ENCODE peak calls at places on chromosomes 1 and 21, in seven cellular contexts. C is H9, Z is neuronal stem cell, V is H1, H is trophoblast cell, B is mesendoderm, G is mesenchymal stem cell. K is an unnamed sample.

GRCh38 chr21:14686466-14687276 is 140.6 kb upstream of the SAMSN1 start:
- DNase-seq in V (no peak), C (no peak), H (peak; percentile 19), G (no peak), B (no peak), Z (no peak), K (no peak)

GRCh38 chr1:18597159-18598042 is 33.2 kb upstream of the PAX7 start:
- DNase-seq in Z (peak; percentile 61), H (peak; percentile 8), V (peak; percentile 15), B (peak; percentile 53), C (peak; percentile 83), G (peak; percentile 26), K (peak; percentile 25)

GRCh38 chr21:38903578-38904193 is 98.0 kb downstream of the ETS2 start:
- DNase-seq in G (no peak), Z (no peak), V (no peak), B (no peak), C (no peak), H (peak; percentile 26), K (no peak)

GRCh38 chr1:34926894-34927293 is 2.6 kb downstream of the DLGAP3 start:
- DNase-seq in C (peak; percentile 58), G (no peak), B (peak; percentile 21), Z (no peak), V (no peak), H (no peak), K (no peak)

GRCh38 chr1:61055110-61055614 is 27.2 kb upstream of the NFIA start:
- DNase-seq in C (no peak), Z (no peak), B (no peak), V (no peak), H (no peak), G (peak; percentile 22), K (peak; percentile 14)

GRCh38 chr1:207822124-207822601 is 70.3 kb downstream of the CD46 start:
- DNase-seq in H (no peak), Z (no peak), B (no peak), V (no peak), G (no peak), C (no peak), K (no peak)

GRCh38 chr1:230891984-230892383 is 23.7 kb upstream of the C1orf198 start:
- DNase-seq in Z (no peak), V (no peak), H (no peak), B (peak; percentile 16), G (no peak), C (no peak), K (no peak)

GRCh38 chr1:48876221-48876785 is 99.6 kb upstream of the BEND5 start:
- DNase-seq in Z (no peak), B (no peak), V (no peak), H (no peak), G (peak; percentile 34), C (no peak), K (no peak)

GRCh38 chr1:214581785-214582184 is 21.2 kb upstream of the CENPF start:
- DNase-seq in B (peak; percentile 63), H (no peak), Z (no peak), V (no peak), C (no peak), G (peak; percentile 56), K (peak; percentile 91)

GRCh38 chr1:26721669-26722355 is 26.0 kb downstream of the ARID1A start:
- DNase-seq in Z (no peak), V (no peak), B (no peak), G (no peak), C (no peak), H (no peak), K (no peak)

GRCh38 chr1:192311281-192311680 is 5.5 kb upstream of the RGS21 start:
- DNase-seq in B (peak; percentile 11), C (no peak), H (peak; percentile 2), G (peak; percentile 61), V (no peak), Z (no peak), K (peak; percentile 80)

GRCh38 chr1:109775408-109775807 is 11.7 kb upstream of the EPS8L3 start:
- DNase-seq in G (no peak), C (no peak), V (no peak), H (no peak), Z (no peak), B (no peak), K (peak; percentile 21)

GRCh38 chr1:11434506-11434905 is 44.4 kb upstream of the DISP3 start:
- DNase-seq in H (no peak), C (no peak), B (no peak), V (no peak), Z (no peak), G (no peak), K (no peak)

GRCh38 chr1:241640867-241641542 is 836 bp upstream of the CHML start:
- DNase-seq in B (no peak), H (peak; percentile 80), V (no peak), Z (no peak), C (no peak), G (peak; percentile 58), K (no peak)

GRCh38 chr1:187010571-187011309 is 182.0 kb downstream of the PLA2G4A start:
- DNase-seq in B (no peak), Z (no peak), H (no peak), V (no peak), C (no peak), G (no peak), K (peak; percentile 24)

GRCh38 chr1:174726167-174726879 is 273.4 kb upstream of the CACYBP start:
- DNase-seq in Z (no peak), H (no peak), C (no peak), G (peak; percentile 35), B (peak; percentile 31), V (no peak), K (peak; percentile 55)

GRCh38 chr1:174720618-174721017 is 272.9 kb downstream of the GPR52 start:
- DNase-seq in H (no peak), V (no peak), B (no peak), C (no peak), Z (no peak), G (no peak), K (no peak)

GRCh38 chr1:174721246-174721645 is 273.5 kb downstream of the GPR52 start:
- DNase-seq in C (no peak), Z (no peak), G (no peak), B (no peak), V (no peak), H (no peak), K (no peak)

GRCh38 chr1:174726880-174727585 is 272.7 kb upstream of the CACYBP start:
- DNase-seq in V (no peak), H (no peak), C (no peak), Z (no peak), B (no peak), G (no peak), K (no peak)

GRCh38 chr1:174723815-174724214 is 275.9 kb upstream of the CACYBP start:
- DNase-seq in B (no peak), V (no peak), C (no peak), G (no peak), H (no peak), Z (no peak), K (no peak)
- H3K4me1 ChIP-seq in B (no peaks in the 10 kb centered on the region), V (no peaks in the 10 kb centered on the region), C (no peaks in the 10 kb centered on the region), G (no peaks in the 10 kb centered on the region), H (no peaks in the 10 kb centered on the region), Z (no peaks in the 10 kb centered on the region), K (no peaks in the 10 kb centered on the region)

GRCh38 chr21:35503646-35504045 is 454.5 kb upstream of the RUNX1 start:
- DNase-seq in Z (no peak), H (no peak), B (peak; percentile 91), C (no peak), G (peak; percentile 14), V (no peak), K (peak; percentile 6)

GRCh38 chr21:35505067-35505466 is 456.0 kb upstream of the RUNX1 start:
- DNase-seq in V (no peak), C (peak; percentile 30), Z (no peak), H (no peak), B (no peak), G (no peak), K (no peak)

GRCh38 chr21:35508389-35508888 is 459.3 kb upstream of the RUNX1 start:
- DNase-seq in B (peak; percentile 94), V (peak; percentile 50), H (peak; percentile 57), C (peak; percentile 56), G (peak; percentile 91), Z (peak; percentile 17), K (peak; percentile 65)

GRCh38 chr21:35504277-35504676 is 455.2 kb upstream of the RUNX1 start:
- DNase-seq in V (no peak), Z (no peak), B (no peak), H (no peak), C (no peak), G (no peak), K (no peak)

GRCh38 chr21:35506352-35506751 is 457.2 kb upstream of the RUNX1 start:
- DNase-seq in V (no peak), Z (no peak), B (no peak), C (no peak), H (no peak), G (no peak), K (no peak)
- H3K79me1 ChIP-seq in V (no peaks in the 10 kb centered on the region), Z (no peaks in the 10 kb centered on the region), B (no peaks in the 10 kb centered on the region), C (no peaks in the 10 kb centered on the region), H (no peaks in the 10 kb centered on the region), G (no peaks in the 10 kb centered on the region), K (no peaks in the 10 kb centered on the region)

GRCh38 chr1:155978973-155979429 is 654 bp upstream of the ARHGEF2 start:
- DNase-seq in H (no peak), C (no peak), G (peak; percentile 61), V (no peak), B (no peak), Z (no peak), K (peak; percentile 31)

GRCh38 chr1:155976062-155976912 is 2.1 kb downstream of the ARHGEF2 start:
- DNase-seq in H (no peak), G (peak; percentile 55), B (peak; percentile 93), V (no peak), C (peak; percentile 68), Z (no peak), K (peak; percentile 75)

GRCh38 chr1:155976913-155977606 is 1.3 kb downstream of the ARHGEF2 start:
- DNase-seq in H (no peak), Z (no peak), G (no peak), V (no peak), C (peak; percentile 43), B (no peak), K (no peak)

GRCh38 chr1:155978325-155978972 is at the start of gene ARHGEF2:
- DNase-seq in Z (peak; percentile 85), B (peak; percentile 95), C (peak; percentile 94), H (peak; percentile 69), V (peak; percentile 78), G (peak; percentile 65), K (peak; percentile 64)

GRCh38 chr1:155977607-155978324 is 581 bp downstream of the ARHGEF2 start:
- DNase-seq in H (no peak), Z (no peak), V (no peak), C (peak; percentile 45), B (peak; percentile 76), G (peak; percentile 38), K (no peak)
- H3K4me1 ChIP-seq in H (peaks cover 32% of the 10 kb centered on the region), Z (peaks cover 31% of the 10 kb centered on the region), V (peaks cover 30% of the 10 kb centered on the region), C (peaks cover 11% of the 10 kb centered on the region), B (peaks cover 20% of the 10 kb centered on the region), G (peaks cover 43% of the 10 kb centered on the region), K (peaks cover 48% of the 10 kb centered on the region)

DNA sequence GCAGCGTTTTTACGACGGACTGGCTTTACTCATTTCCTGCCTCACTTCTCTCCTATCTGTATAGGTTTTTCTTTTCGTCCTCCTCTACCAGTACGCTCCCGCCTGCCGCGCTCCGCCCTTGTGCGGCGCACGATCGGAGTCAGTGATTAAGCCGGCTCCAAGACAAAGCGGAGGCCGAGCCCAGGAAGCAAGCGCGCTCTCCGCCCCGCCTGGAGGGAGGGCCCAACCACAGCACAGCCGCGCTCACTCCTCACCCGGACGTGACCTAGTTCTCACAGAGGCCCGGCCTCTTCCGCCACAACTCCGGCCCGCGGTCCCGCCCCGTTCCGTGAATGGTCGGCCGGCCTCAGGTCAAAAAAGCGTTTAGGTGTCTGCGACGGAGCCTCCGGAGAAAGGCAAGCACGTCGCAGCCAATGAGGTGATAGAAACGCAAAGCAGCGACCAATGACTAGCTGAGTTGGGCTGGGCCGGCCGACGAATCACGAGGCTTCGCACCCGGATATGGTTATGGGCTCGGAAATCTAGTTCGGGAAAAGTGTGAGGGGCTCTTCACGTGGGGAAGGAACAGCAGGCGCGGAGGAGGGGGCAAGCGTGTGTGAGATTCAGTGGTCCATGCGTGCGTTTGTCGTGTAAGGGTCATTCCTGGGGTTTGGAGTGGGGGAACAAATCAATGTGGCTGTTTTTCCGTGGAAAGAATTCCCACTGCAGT is at the start of gene METTL13:
- DNase-seq in Z (peak; percentile 98), B (peak; percentile 100), C (peak; percentile 100), H (peak; percentile 100), G (peak; percentile 100), V (peak; percentile 98), K (peak; percentile 99)
- H3K79me1 ChIP-seq in Z (peaks cover 8% of the 10 kb centered on the region), B (peaks cover 14% of the 10 kb centered on the region), C (peaks cover 5% of the 10 kb centered on the region), H (peaks cover 6% of the 10 kb centered on the region), G (peaks cover 30% of the 10 kb centered on the region), V (peaks cover 18% of the 10 kb centered on the region), K (peaks cover 43% of the 10 kb centered on the region)